ENCODE peak calls at places on chromosomes 12 and 14, in four cellular contexts. M is hepatic stellate cell; K is lung; A is activated naive CD4-positive, alpha-beta T cell treated with anti-CD3 and anti-CD28 coated beads, Interleukin-2, amount 50 U/mL, for 16 hours. I is an unnamed sample.

GRCh38 chr14:102407258-102407657 is 44.5 kb downstream of the TECPR2 start:
- DNase-seq in M (no peak), K (no peak), A (no peak), I (no peak)

GRCh38 chr14:22836301-22837058 is at the start of gene MMP14:
- DNase-seq in M (peak; percentile 95), K (peak; percentile 76), A (no peak), I (no peak)

GRCh38 chr14:69151458-69152180 is 1.3 kb downstream of the DCAF5 start:
- DNase-seq in M (peak; percentile 77), K (peak; percentile 73), A (peak; percentile 80), I (peak; percentile 86)

GRCh38 chr12:50734409-50735263 is 29.3 kb upstream of the ATF1 start:
- DNase-seq in M (peak; percentile 27), K (no peak), A (no peak), I (peak; percentile 45)

GRCh38 chr14:77111021-77111420 is 13.0 kb downstream of the CIPC start:
- DNase-seq in M (no peak), K (no peak), A (no peak), I (no peak)

GRCh38 chr14:55121628-55122440 is 7.2 kb upstream of the LGALS3 start:
- DNase-seq in M (no peak), K (no peak), A (no peak), I (no peak)

GRCh38 chr12:9636807-9637206 is 29.1 kb upstream of the KLRB1 start:
- DNase-seq in M (no peak), K (no peak), A (no peak), I (no peak)

GRCh38 chr12:25996677-25997076 is 38.2 kb downstream of the RASSF8 start:
- DNase-seq in M (no peak), K (no peak), A (no peak), I (no peak)

GRCh38 chr14:55976619-55977018 is 141.6 kb upstream of the PELI2 start:
- DNase-seq in M (no peak), K (no peak), A (no peak), I (no peak)

GRCh38 chr12:76033116-76034001 is 1.8 kb upstream of the PHLDA1 start:
- DNase-seq in M (no peak), K (no peak), A (no peak), I (no peak)